ENCODE peak calls at places on chromosomes 13 and 19, in ten cellular contexts. One of them, this sample, is unnamed.

GRCh38 chr13:48165727-48166126 is 67.3 kb upstream of the ITM2B start:
- DNase-seq in keratinocyte: no peak
- DNase-seq in tibial nerve: no peak
- DNase-seq in stomach: no peak
- DNase-seq in lung: no peak
- DNase-seq in endothelial cell: no peak
- DNase-seq in psoas muscle: no peak
- DNase-seq in dorsolateral prefrontal cortex: no peak
- DNase-seq in nephron progenitor cell: no peak
- DNase-seq in AG04450: no peak
- DNase-seq in this sample: no peak

GRCh38 chr13:111479412-111479811 is 159.0 kb downstream of the TEX29 start:
- DNase-seq in keratinocyte: no peak
- DNase-seq in tibial nerve: no peak
- DNase-seq in stomach: no peak
- DNase-seq in lung: no peak
- DNase-seq in endothelial cell: no peak
- DNase-seq in psoas muscle: no peak
- DNase-seq in dorsolateral prefrontal cortex: no peak
- DNase-seq in nephron progenitor cell: no peak
- DNase-seq in AG04450: no peak
- DNase-seq in this sample: no peak

GRCh38 chr13:35978607-35979316 is 152.4 kb downstream of the DCLK1 start:
- DNase-seq in keratinocyte: no peak
- DNase-seq in tibial nerve: peak
- DNase-seq in stomach: no peak
- DNase-seq in lung: peak
- DNase-seq in endothelial cell: peak
- DNase-seq in psoas muscle: no peak
- DNase-seq in dorsolateral prefrontal cortex: no peak
- DNase-seq in nephron progenitor cell: peak
- DNase-seq in AG04450: no peak
- DNase-seq in this sample: no peak

GRCh38 chr19:7979011-7979410 is 26.4 kb downstream of the ELAVL1 start:
- DNase-seq in keratinocyte: no peak
- DNase-seq in tibial nerve: no peak
- DNase-seq in stomach: no peak
- DNase-seq in lung: no peak
- DNase-seq in endothelial cell: no peak
- DNase-seq in psoas muscle: no peak
- DNase-seq in dorsolateral prefrontal cortex: no peak
- DNase-seq in nephron progenitor cell: no peak
- DNase-seq in AG04450: no peak
- DNase-seq in this sample: no peak

GRCh38 chr19:24033962-24034342 is 53.0 kb upstream of the ZNF254 start:
- DNase-seq in keratinocyte: no peak
- DNase-seq in tibial nerve: peak
- DNase-seq in stomach: peak
- DNase-seq in lung: peak
- DNase-seq in endothelial cell: peak
- DNase-seq in psoas muscle: peak
- DNase-seq in dorsolateral prefrontal cortex: peak
- DNase-seq in nephron progenitor cell: peak
- DNase-seq in AG04450: peak
- DNase-seq in this sample: peak

GRCh38 chr13:98890186-98890585 is 87.7 kb downstream of the DOCK9 start:
- DNase-seq in keratinocyte: peak
- DNase-seq in tibial nerve: peak
- DNase-seq in stomach: no peak
- DNase-seq in lung: no peak
- DNase-seq in endothelial cell: no peak
- DNase-seq in psoas muscle: peak
- DNase-seq in dorsolateral prefrontal cortex: peak
- DNase-seq in nephron progenitor cell: no peak
- DNase-seq in AG04450: peak
- DNase-seq in this sample: no peak

GRCh38 chr19:35935911-35936737 is at the start of gene LRFN3:
- DNase-seq in keratinocyte: peak
- DNase-seq in tibial nerve: peak
- DNase-seq in stomach: peak
- DNase-seq in lung: peak
- DNase-seq in endothelial cell: peak
- DNase-seq in psoas muscle: peak
- DNase-seq in dorsolateral prefrontal cortex: peak
- DNase-seq in nephron progenitor cell: peak
- DNase-seq in AG04450: no peak
- DNase-seq in this sample: no peak

GRCh38 chr13:112891477-112892401 is 77.3 kb upstream of the MCF2L start:
- DNase-seq in keratinocyte: no peak
- DNase-seq in tibial nerve: no peak
- DNase-seq in stomach: peak
- DNase-seq in lung: no peak
- DNase-seq in endothelial cell: no peak
- DNase-seq in psoas muscle: no peak
- DNase-seq in dorsolateral prefrontal cortex: no peak
- DNase-seq in nephron progenitor cell: no peak
- DNase-seq in AG04450: no peak
- DNase-seq in this sample: no peak

GRCh38 chr19:31676271-31677004 is 327.2 kb upstream of the TSHZ3 start:
- DNase-seq in keratinocyte: no peak
- DNase-seq in tibial nerve: no peak
- DNase-seq in stomach: no peak
- DNase-seq in lung: no peak
- DNase-seq in endothelial cell: peak
- DNase-seq in psoas muscle: no peak
- DNase-seq in dorsolateral prefrontal cortex: no peak
- DNase-seq in nephron progenitor cell: no peak
- DNase-seq in AG04450: no peak
- DNase-seq in this sample: no peak

GRCh38 chr13:21703846-21704245 is 33.0 kb downstream of the FGF9 start:
- DNase-seq in keratinocyte: no peak
- DNase-seq in tibial nerve: no peak
- DNase-seq in stomach: no peak
- DNase-seq in lung: no peak
- DNase-seq in endothelial cell: no peak
- DNase-seq in psoas muscle: no peak
- DNase-seq in dorsolateral prefrontal cortex: no peak
- DNase-seq in nephron progenitor cell: no peak
- DNase-seq in AG04450: no peak
- DNase-seq in this sample: no peak

GRCh38 chr19:53877361-53877766 is 4.6 kb upstream of the PRKCG start:
- DNase-seq in keratinocyte: no peak
- DNase-seq in tibial nerve: no peak
- DNase-seq in stomach: no peak
- DNase-seq in lung: no peak
- DNase-seq in endothelial cell: no peak
- DNase-seq in psoas muscle: no peak
- DNase-seq in dorsolateral prefrontal cortex: no peak
- DNase-seq in nephron progenitor cell: no peak
- DNase-seq in AG04450: no peak
- DNase-seq in this sample: no peak

GRCh38 chr13:39284801-39285388 is 246.6 kb downstream of the NHLRC3 start:
- DNase-seq in keratinocyte: no peak
- DNase-seq in tibial nerve: no peak
- DNase-seq in stomach: no peak
- DNase-seq in lung: no peak
- DNase-seq in endothelial cell: no peak
- DNase-seq in psoas muscle: no peak
- DNase-seq in dorsolateral prefrontal cortex: no peak
- DNase-seq in nephron progenitor cell: no peak
- DNase-seq in AG04450: no peak
- DNase-seq in this sample: no peak
- TF ChIP-seq CTCF in keratinocyte: no peak
- TF ChIP-seq CTCF in tibial nerve: no peak
- TF ChIP-seq CTCF in stomach: no peak
- TF ChIP-seq CTCF in lung: no peak
- TF ChIP-seq CTCF in endothelial cell: no peak
- TF ChIP-seq CTCF in psoas muscle: no peak
- TF ChIP-seq CTCF in dorsolateral prefrontal cortex: no peak
- TF ChIP-seq CTCF in nephron progenitor cell: no peak
- TF ChIP-seq CTCF in AG04450: peak
- TF ChIP-seq CTCF in this sample: no peak

DNA sequence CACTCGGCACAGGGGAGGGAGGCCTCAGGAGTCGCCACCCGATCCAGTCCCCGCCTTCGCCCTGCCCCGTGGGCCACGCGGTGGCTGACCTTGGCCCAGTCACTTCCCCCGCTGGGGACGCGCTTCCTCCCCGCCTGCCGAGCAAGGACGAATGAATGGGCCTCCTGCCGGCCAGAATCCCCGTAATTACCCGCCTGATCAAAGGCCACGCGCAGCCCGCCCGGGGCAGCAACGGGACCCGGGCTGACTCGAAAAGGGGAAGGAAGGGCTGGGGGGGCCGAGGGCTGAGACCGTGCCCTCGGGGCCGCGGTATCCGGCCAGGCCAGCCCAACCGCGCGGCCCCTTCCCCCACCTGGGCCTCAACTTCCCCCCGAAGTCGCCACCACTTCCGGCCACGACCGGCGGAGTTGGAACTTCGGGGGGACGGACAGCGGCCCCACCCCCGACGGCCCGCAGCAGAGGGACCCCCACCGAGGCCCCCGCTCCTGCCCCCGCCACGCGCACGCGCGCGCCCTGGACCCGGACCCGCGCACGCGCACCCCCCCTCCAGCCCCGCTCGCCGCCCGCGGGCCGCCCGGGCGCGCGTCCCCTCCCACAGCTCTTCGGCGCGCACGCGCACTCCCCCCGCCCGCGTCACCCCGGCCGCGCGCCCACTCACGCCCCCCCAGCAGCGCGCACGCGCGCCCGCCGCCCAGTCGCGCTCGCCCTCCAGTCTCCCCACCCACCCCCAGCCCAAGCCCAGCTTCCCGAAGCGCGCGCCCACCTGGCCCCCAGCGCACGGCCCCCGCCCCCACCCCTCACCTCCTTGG is 520 bp downstream of the ZNF787 start:
- DNase-seq in keratinocyte: no peak
- DNase-seq in tibial nerve: peak
- DNase-seq in stomach: peak
- DNase-seq in lung: peak
- DNase-seq in endothelial cell: peak
- DNase-seq in psoas muscle: peak
- DNase-seq in dorsolateral prefrontal cortex: no peak
- DNase-seq in nephron progenitor cell: peak
- DNase-seq in AG04450: no peak
- DNase-seq in this sample: peak
- TF ChIP-seq CTCF in keratinocyte: no peak
- TF ChIP-seq CTCF in tibial nerve: peak
- TF ChIP-seq CTCF in stomach: no peak
- TF ChIP-seq CTCF in lung: no peak
- TF ChIP-seq CTCF in endothelial cell: peak
- TF ChIP-seq CTCF in psoas muscle: peak
- TF ChIP-seq CTCF in dorsolateral prefrontal cortex: no peak
- TF ChIP-seq CTCF in nephron progenitor cell: no peak
- TF ChIP-seq CTCF in AG04450: no peak
- TF ChIP-seq CTCF in this sample: no peak

DNA sequence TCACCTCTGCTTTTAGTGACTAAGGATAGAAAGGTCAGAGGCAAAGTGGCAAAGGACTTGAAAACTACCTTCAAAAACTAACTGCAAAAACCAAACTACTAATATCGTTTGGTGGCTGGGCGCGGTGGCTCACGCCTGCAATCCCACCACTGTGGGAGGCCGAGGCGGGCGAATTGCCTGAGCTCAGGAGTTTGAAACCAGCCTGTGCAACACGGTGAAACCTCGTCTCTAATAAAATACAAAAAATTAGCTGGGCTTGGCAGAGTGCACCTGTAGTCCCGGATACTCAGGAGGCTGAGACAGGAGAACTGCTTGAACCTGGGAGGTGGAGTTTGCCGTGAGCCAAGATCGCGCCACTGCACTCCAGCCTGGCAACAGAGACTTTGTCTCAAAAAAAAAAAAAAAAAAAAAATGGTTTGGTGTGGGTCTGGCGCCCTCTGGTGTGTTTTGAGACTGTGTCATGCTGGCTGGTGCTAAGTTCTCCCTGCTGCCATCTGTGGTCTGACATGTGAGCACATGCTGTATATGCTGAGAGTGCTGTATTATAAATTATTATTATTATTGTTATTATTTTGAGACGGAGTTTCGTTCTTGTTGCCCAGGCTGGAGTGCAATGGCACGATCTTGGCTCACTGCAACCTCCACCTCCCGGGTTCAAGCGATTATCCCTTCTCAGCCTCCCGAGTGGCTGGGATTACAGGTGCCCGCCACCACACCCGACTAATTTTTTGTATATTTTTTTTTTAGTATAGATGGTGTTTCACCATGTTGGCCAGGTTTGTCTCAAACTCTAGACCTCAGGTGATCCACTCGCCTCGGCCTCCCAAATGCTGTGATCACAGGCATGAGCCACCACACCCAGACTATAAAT is 36.0 kb upstream of the RNF17 start:
- DNase-seq in keratinocyte: peak
- DNase-seq in tibial nerve: peak
- DNase-seq in stomach: peak
- DNase-seq in lung: peak
- DNase-seq in endothelial cell: peak
- DNase-seq in psoas muscle: no peak
- DNase-seq in dorsolateral prefrontal cortex: peak
- DNase-seq in nephron progenitor cell: peak
- DNase-seq in AG04450: peak
- DNase-seq in this sample: no peak
- TF ChIP-seq CTCF in keratinocyte: peak
- TF ChIP-seq CTCF in tibial nerve: peak
- TF ChIP-seq CTCF in stomach: no peak
- TF ChIP-seq CTCF in lung: peak
- TF ChIP-seq CTCF in endothelial cell: peak
- TF ChIP-seq CTCF in psoas muscle: peak
- TF ChIP-seq CTCF in dorsolateral prefrontal cortex: peak
- TF ChIP-seq CTCF in nephron progenitor cell: peak
- TF ChIP-seq CTCF in AG04450: peak
- TF ChIP-seq CTCF in this sample: no peak

GRCh38 chr13:62167650-62168172 is 752.1 kb upstream of the PCDH20 start:
- DNase-seq in keratinocyte: no peak
- DNase-seq in tibial nerve: no peak
- DNase-seq in stomach: no peak
- DNase-seq in lung: no peak
- DNase-seq in endothelial cell: no peak
- DNase-seq in psoas muscle: no peak
- DNase-seq in dorsolateral prefrontal cortex: no peak
- DNase-seq in nephron progenitor cell: no peak
- DNase-seq in AG04450: no peak
- DNase-seq in this sample: no peak

GRCh38 chr13:62171697-62172096 is 756.0 kb upstream of the PCDH20 start:
- DNase-seq in keratinocyte: no peak
- DNase-seq in tibial nerve: no peak
- DNase-seq in stomach: no peak
- DNase-seq in lung: no peak
- DNase-seq in endothelial cell: no peak
- DNase-seq in psoas muscle: no peak
- DNase-seq in dorsolateral prefrontal cortex: no peak
- DNase-seq in nephron progenitor cell: no peak
- DNase-seq in AG04450: no peak
- DNase-seq in this sample: no peak

DNA sequence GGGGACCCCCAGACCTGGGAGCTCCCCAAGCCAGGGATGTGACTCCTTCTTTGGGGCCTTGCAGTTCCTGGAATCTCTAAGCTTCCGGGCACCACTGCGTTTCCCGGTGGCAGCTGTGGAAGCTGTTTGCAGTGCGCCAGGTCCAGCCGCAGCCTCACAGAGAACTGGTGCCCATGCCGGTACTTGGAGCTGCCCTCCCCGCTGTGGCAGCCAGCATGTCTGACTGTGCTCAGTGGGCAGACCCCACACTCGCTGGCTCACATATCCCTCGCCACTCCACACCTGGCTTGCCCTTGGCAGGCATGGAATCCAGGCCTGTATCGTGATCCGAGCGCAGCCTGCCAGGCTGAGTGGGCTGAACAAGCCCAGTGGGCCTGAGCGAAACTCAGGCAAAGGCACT is 753.2 kb upstream of the PCDH20 start:
- DNase-seq in keratinocyte: no peak
- DNase-seq in tibial nerve: no peak
- DNase-seq in stomach: no peak
- DNase-seq in lung: no peak
- DNase-seq in endothelial cell: no peak
- DNase-seq in psoas muscle: no peak
- DNase-seq in dorsolateral prefrontal cortex: no peak
- DNase-seq in nephron progenitor cell: no peak
- DNase-seq in AG04450: no peak
- DNase-seq in this sample: no peak
- TF ChIP-seq CTCF in keratinocyte: no peak
- TF ChIP-seq CTCF in tibial nerve: no peak
- TF ChIP-seq CTCF in stomach: no peak
- TF ChIP-seq CTCF in lung: no peak
- TF ChIP-seq CTCF in endothelial cell: no peak
- TF ChIP-seq CTCF in psoas muscle: no peak
- TF ChIP-seq CTCF in dorsolateral prefrontal cortex: no peak
- TF ChIP-seq CTCF in nephron progenitor cell: no peak
- TF ChIP-seq CTCF in AG04450: no peak
- TF ChIP-seq CTCF in this sample: no peak